ENCODE peak calls at places on chromosomes 3 and 15, in six cellular contexts. D is A549, Q is heart left ventricle, Z is body of pancreas, W is tibial nerve, L is transverse colon. C is an unnamed sample.

GRCh38 chr15:88738796-88739195 is 64.4 kb upstream of the ACAN start:
- DNase-seq in L (no peak), W (no peak), Z (no peak), D (no peak), Q (no peak), C (no peak)

GRCh38 chr15:39919740-39920509 is at the start of gene GPR176:
- DNase-seq in Q (peak; percentile 51), Z (peak; percentile 23), L (peak; percentile 22), W (no peak), D (peak; percentile 30), C (peak; percentile 34)

GRCh38 chr15:89377842-89378698 is 43.4 kb upstream of the POLG start:
- DNase-seq in W (no peak), D (no peak), L (no peak), Q (no peak), Z (no peak), C (no peak)

GRCh38 chr3:39379778-39380155 is 3.4 kb upstream of the SLC25A38 start:
- DNase-seq in L (no peak), W (no peak), Q (no peak), Z (no peak), D (no peak), C (no peak)

GRCh38 chr3:72848703-72849081 is 447 bp upstream of the SHQ1 start:
- DNase-seq in L (no peak), W (no peak), Z (peak; percentile 13), Q (no peak), D (no peak), C (no peak)

GRCh38 chr3:85922374-85922773 is 963.6 kb downstream of the CADM2 start:
- DNase-seq in Q (no peak), Z (no peak), W (no peak), D (no peak), L (no peak), C (no peak)

GRCh38 chr3:188954590-188955208 is 217.1 kb upstream of the TPRG1 start:
- DNase-seq in Z (peak; percentile 87), L (peak; percentile 87), D (peak; percentile 58), W (peak; percentile 68), Q (peak; percentile 90), C (peak; percentile 85)

GRCh38 chr3:131806736-131807135 is 228.1 kb downstream of the CPNE4 start:
- DNase-seq in Z (no peak), Q (no peak), L (no peak), D (no peak), W (no peak), C (no peak)

GRCh38 chr15:25787381-25787780 is 75.7 kb downstream of the ATP10A start:
- DNase-seq in L (no peak), Z (no peak), W (no peak), D (no peak), Q (no peak), C (no peak)

GRCh38 chr15:25789616-25790002 is 73.5 kb downstream of the ATP10A start:
- DNase-seq in Q (no peak), D (no peak), Z (no peak), L (no peak), W (no peak), C (no peak)

GRCh38 chr15:25790003-25790660 is 73.0 kb downstream of the ATP10A start:
- DNase-seq in Q (peak; percentile 62), D (no peak), L (peak; percentile 42), Z (no peak), W (peak; percentile 56), C (peak; percentile 60)

GRCh38 chr15:25787855-25788521 is 75.1 kb downstream of the ATP10A start:
- DNase-seq in D (peak; percentile 48), L (peak; percentile 21), W (no peak), Q (peak; percentile 46), Z (no peak), C (no peak)

GRCh38 chr15:25789206-25789605 is 73.9 kb downstream of the ATP10A start:
- DNase-seq in Q (peak; percentile 50), Z (no peak), D (no peak), L (no peak), W (no peak), C (peak; percentile 35)
- TF ChIP-seq POLR2A in Q (no peak), Z (no peak), D (no peak), L (no peak), W (no peak), C (no peak)

DNA sequence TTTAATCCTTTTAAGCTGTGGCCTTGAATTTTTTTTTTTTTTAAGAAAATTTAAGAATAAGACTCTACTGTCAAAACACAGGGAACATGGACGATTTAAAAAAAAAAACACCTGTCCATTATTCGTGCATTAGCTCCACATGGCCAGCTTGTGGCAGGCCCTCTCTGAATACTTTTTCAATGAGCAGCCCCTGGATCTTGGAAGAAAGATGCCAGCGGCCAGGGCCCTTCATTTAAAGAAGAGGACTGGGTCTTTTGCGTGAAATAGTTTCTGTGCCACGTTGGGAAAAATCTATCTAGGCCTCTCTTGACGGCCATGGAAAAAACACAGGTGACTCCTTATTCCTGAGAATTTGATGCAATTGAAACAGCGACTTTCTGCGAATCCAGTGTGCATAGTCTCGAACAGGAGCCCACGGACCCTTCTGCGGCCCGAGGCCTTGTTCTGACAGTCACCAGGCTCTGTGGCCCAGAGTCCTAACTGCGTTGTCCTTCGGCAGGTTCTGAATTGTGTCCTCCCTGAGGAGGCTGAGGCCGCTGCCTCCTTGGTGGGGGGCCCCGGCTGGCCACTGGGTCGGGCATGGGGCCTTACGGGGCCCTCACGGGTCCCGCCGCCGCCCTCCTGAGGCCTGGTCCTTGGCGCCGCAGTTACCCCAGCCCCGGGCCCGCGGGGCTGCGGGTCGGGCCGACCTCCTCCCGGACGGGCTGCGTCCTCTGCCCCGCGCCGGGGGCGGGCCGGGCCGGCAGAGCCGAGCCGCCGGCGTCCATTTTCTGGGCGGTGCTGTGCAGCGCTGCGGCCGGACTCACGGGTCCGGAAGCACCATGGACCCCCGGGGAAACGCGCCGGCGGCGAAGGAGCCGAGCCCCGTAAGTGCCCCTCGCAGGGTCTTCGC is 33.5 kb downstream of the ZBTB38 start:
- DNase-seq in Z (peak; percentile 49), D (peak; percentile 50), Q (peak; percentile 71), L (peak; percentile 51), W (no peak), C (peak; percentile 56)
- H3K4me1 ChIP-seq in Z (peaks cover 56% of the 10 kb centered on the region), D (peaks cover 76% of the 10 kb centered on the region), Q (peaks cover 47% of the 10 kb centered on the region), L (peaks cover 25% of the 10 kb centered on the region), W (peaks cover 60% of the 10 kb centered on the region), C (peaks cover 20% of the 10 kb centered on the region)

GRCh38 chr3:13006216-13006990 is 66.8 kb downstream of the IQSEC1 start:
- DNase-seq in Q (no peak), D (no peak), W (no peak), Z (no peak), L (no peak), C (no peak)

GRCh38 chr3:13004376-13004775 is 68.9 kb downstream of the IQSEC1 start:
- DNase-seq in D (no peak), W (no peak), Q (no peak), L (peak; percentile 59), Z (no peak), C (no peak)

GRCh38 chr3:13005301-13005700 is 67.9 kb downstream of the IQSEC1 start:
- DNase-seq in L (peak; percentile 8), W (no peak), D (no peak), Q (no peak), Z (no peak), C (no peak)

GRCh38 chr3:12999147-13000140 is 73.8 kb downstream of the IQSEC1 start:
- DNase-seq in W (peak; percentile 65), L (peak; percentile 93), Z (peak; percentile 41), D (no peak), Q (peak; percentile 93), C (no peak)

DNA sequence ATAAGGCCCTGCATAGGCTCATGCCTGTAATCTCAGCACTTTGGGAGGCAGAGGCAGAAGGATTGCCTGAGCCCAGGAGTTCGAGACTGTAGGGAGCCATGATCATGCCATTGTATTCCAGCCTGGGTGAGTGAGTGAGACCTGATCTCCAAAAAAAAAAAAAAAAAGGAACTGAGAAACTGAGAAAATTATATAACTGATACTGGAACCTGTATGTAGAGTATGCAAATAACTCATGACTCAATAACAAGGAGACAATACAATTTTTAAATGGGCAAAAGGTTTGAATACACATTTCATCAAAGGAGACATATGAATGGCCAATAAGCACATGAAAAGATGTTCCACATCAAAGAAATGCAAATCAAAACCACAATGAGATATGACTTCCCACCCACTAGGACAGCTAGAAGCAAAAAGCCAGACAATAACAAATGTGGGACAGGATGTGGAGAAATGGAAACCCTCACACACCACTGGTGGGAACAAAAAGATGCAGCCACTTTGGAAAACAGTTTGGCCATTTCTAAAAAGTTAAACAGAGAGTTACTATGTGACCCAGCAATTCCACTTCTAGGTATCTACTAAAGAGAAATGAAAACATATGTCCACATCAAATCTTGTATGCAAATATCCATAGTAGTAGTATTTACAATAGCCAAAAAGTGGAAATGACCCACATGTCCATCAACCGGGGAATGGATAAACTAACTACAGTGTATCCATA is 70.7 kb downstream of the IQSEC1 start:
- DNase-seq in Z (no peak), D (no peak), L (peak; percentile 4), W (no peak), Q (no peak), C (no peak)
- TF ChIP-seq POLR2A in Z (no peak), D (no peak), L (no peak), W (no peak), Q (no peak), C (no peak)

GRCh38 chr3:111585214-111585613 is 9.9 kb downstream of the ZBED2 start:
- DNase-seq in D (peak; percentile 52), Z (no peak), L (no peak), Q (no peak), W (no peak), C (no peak)
- H3K4me1 ChIP-seq in D (peaks cover 89% of the 10 kb centered on the region), Z (no peaks in the 10 kb centered on the region), L (no peaks in the 10 kb centered on the region), Q (no peaks in the 10 kb centered on the region), W (no peaks in the 10 kb centered on the region), C (no peaks in the 10 kb centered on the region)

DNA sequence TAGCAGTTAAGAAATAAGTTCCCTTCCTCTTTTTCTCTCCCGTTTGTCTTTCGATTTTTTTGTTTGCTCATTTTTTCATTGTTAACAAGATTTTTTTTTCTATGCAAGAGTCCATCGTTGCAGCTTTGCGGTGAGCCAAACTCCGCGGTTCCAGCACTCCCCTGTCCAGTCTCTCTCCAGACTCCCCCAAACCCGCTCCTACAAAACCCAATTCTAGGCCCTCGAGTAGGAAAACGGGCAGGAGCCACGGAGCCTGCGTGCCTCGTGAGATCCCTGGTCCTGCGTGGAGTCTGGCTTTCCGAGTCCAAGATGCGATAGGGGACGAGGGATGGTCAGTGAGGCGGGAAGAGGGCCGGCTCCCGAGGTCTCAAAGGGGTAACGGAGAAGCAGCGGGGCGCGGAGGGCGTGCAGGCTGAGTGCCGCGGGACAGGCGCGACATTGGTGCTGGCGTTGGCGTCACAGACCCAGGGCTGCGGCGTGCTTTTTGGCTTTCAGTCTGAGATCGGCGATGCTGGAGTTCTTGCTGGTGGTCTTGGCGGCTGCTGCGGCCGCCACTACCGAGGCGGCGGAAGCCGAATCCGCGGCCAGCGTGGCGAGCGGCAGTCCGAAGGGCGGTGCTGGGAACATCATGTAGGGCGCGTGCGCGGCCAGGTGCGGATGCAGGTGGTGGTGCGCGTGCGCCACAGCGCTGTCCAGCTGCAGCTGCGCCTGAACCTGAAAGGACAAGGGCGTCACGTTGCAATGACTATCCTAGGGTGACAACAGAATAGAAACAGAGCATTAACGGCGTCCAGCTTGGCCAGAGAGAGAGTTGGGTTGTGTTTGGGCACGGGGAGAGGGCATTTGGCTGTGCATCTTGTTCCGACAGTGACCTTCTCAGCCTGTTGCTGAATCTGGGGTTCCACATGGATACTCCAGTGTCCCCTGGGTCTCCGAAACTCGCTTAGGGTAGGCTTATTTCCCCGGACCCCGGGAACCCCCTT is 8.4 kb downstream of the SHOX2 start:
- DNase-seq in D (peak; percentile 94), Q (peak; percentile 27), W (no peak), Z (peak; percentile 85), L (peak; percentile 86), C (no peak)
- TF ChIP-seq POLR2A in D (peak; percentile 93), Q (no peak), W (no peak), Z (no peak), L (no peak), C (no peak)

C was measured in ovary.